ENCODE peak calls at places on chromosome 14, in six cellular contexts. One of them, this sample, is unnamed.

GRCh38 chr14:96146131-96146771 is 58.4 kb upstream of the BDKRB2 start:
- DNase-seq in neuronal stem cell: no peak
- DNase-seq in H9: no peak
- DNase-seq in mesenchymal stem cell: peak
- DNase-seq in trophoblast cell: peak
- DNase-seq in IMR-90: peak
- DNase-seq in this sample: no peak

GRCh38 chr14:52266179-52266578 is 1.3 kb upstream of the PTGDR start:
- DNase-seq in mesenchymal stem cell: no peak
- DNase-seq in H9: no peak
- DNase-seq in IMR-90: peak
- DNase-seq in trophoblast cell: no peak
- DNase-seq in neuronal stem cell: no peak
- DNase-seq in this sample: no peak

GRCh38 chr14:22520235-22520634 is 68.8 kb downstream of the DAD1 start:
- DNase-seq in IMR-90: peak
- DNase-seq in neuronal stem cell: no peak
- DNase-seq in mesenchymal stem cell: peak
- DNase-seq in trophoblast cell: no peak
- DNase-seq in H9: no peak
- DNase-seq in this sample: no peak

GRCh38 chr14:30440986-30441385 is 118.0 kb upstream of the G2E3 start:
- DNase-seq in neuronal stem cell: no peak
- DNase-seq in trophoblast cell: no peak
- DNase-seq in mesenchymal stem cell: no peak
- DNase-seq in H9: no peak
- DNase-seq in IMR-90: no peak
- DNase-seq in this sample: no peak

GRCh38 chr14:65169351-65169750 is 67.0 kb upstream of the MAX start:
- DNase-seq in IMR-90: peak
- DNase-seq in trophoblast cell: no peak
- DNase-seq in neuronal stem cell: no peak
- DNase-seq in mesenchymal stem cell: peak
- DNase-seq in H9: no peak
- DNase-seq in this sample: no peak

GRCh38 chr14:105847400-105847799 is 321.0 kb downstream of the TMEM121 start:
- DNase-seq in H9: no peak
- DNase-seq in mesenchymal stem cell: no peak
- DNase-seq in IMR-90: no peak
- DNase-seq in trophoblast cell: no peak
- DNase-seq in neuronal stem cell: no peak
- DNase-seq in this sample: no peak

GRCh38 chr14:21248739-21249411 is 20.4 kb downstream of the HNRNPC start:
- DNase-seq in mesenchymal stem cell: no peak
- DNase-seq in neuronal stem cell: no peak
- DNase-seq in H9: no peak
- DNase-seq in trophoblast cell: peak
- DNase-seq in IMR-90: peak
- DNase-seq in this sample: no peak

GRCh38 chr14:37559386-37559785 is 35.7 kb downstream of the FOXA1 start:
- DNase-seq in H9: no peak
- DNase-seq in neuronal stem cell: no peak
- DNase-seq in mesenchymal stem cell: peak
- DNase-seq in trophoblast cell: no peak
- DNase-seq in IMR-90: peak
- DNase-seq in this sample: no peak

GRCh38 chr14:93041002-93041401 is 74.7 kb downstream of the ITPK1 start:
- DNase-seq in H9: peak
- DNase-seq in IMR-90: no peak
- DNase-seq in trophoblast cell: no peak
- DNase-seq in neuronal stem cell: no peak
- DNase-seq in mesenchymal stem cell: no peak
- DNase-seq in this sample: no peak

GRCh38 chr14:51627313-51627712 is 24.4 kb upstream of the FRMD6 start:
- DNase-seq in mesenchymal stem cell: no peak
- DNase-seq in H9: no peak
- DNase-seq in trophoblast cell: no peak
- DNase-seq in neuronal stem cell: no peak
- DNase-seq in IMR-90: no peak
- DNase-seq in this sample: no peak

GRCh38 chr14:48504921-48505320 is 829.5 kb upstream of the MDGA2 start:
- DNase-seq in trophoblast cell: no peak
- DNase-seq in mesenchymal stem cell: no peak
- DNase-seq in neuronal stem cell: no peak
- DNase-seq in IMR-90: no peak
- DNase-seq in H9: no peak
- DNase-seq in this sample: no peak

GRCh38 chr14:77598366-77599050 is 17.9 kb downstream of the SPTLC2 start:
- DNase-seq in trophoblast cell: no peak
- DNase-seq in IMR-90: no peak
- DNase-seq in H9: no peak
- DNase-seq in mesenchymal stem cell: no peak
- DNase-seq in neuronal stem cell: no peak
- DNase-seq in this sample: no peak

GRCh38 chr14:98120831-98121464 is 1151.0 kb downstream of the BCL11B start:
- DNase-seq in mesenchymal stem cell: no peak
- DNase-seq in H9: no peak
- DNase-seq in trophoblast cell: no peak
- DNase-seq in IMR-90: no peak
- DNase-seq in neuronal stem cell: no peak
- DNase-seq in this sample: no peak

GRCh38 chr14:68814376-68815287 is 21.8 kb upstream of the ZFP36L1 start:
- DNase-seq in mesenchymal stem cell: peak
- DNase-seq in neuronal stem cell: no peak
- DNase-seq in IMR-90: peak
- DNase-seq in trophoblast cell: peak
- DNase-seq in H9: peak
- DNase-seq in this sample: no peak

GRCh38 chr14:94904636-94905035 is 134.7 kb upstream of the GSC start:
- DNase-seq in IMR-90: peak
- DNase-seq in mesenchymal stem cell: peak
- DNase-seq in H9: no peak
- DNase-seq in neuronal stem cell: peak
- DNase-seq in trophoblast cell: peak
- DNase-seq in this sample: peak

GRCh38 chr14:91229743-91230200 is 14.7 kb downstream of the GPR68 start:
- DNase-seq in neuronal stem cell: no peak
- DNase-seq in IMR-90: peak
- DNase-seq in trophoblast cell: no peak
- DNase-seq in mesenchymal stem cell: peak
- DNase-seq in H9: no peak
- DNase-seq in this sample: no peak

GRCh38 chr14:35416108-35416750 is 11.7 kb upstream of the NFKBIA start:
- DNase-seq in neuronal stem cell: no peak
- DNase-seq in H9: no peak
- DNase-seq in IMR-90: no peak
- DNase-seq in trophoblast cell: no peak
- DNase-seq in mesenchymal stem cell: peak
- DNase-seq in this sample: no peak

GRCh38 chr14:59707778-59708635 is 131.4 kb upstream of the CCDC175 start:
- DNase-seq in neuronal stem cell: no peak
- DNase-seq in IMR-90: no peak
- DNase-seq in trophoblast cell: no peak
- DNase-seq in H9: no peak
- DNase-seq in mesenchymal stem cell: no peak
- DNase-seq in this sample: no peak

GRCh38 chr14:80055912-80056801 is 155.1 kb downstream of the DIO2 start:
- DNase-seq in H9: peak
- DNase-seq in trophoblast cell: peak
- DNase-seq in IMR-90: peak
- DNase-seq in neuronal stem cell: peak
- DNase-seq in mesenchymal stem cell: peak
- DNase-seq in this sample: peak

GRCh38 chr14:75399819-75400678 is 27.8 kb upstream of the JDP2 start:
- DNase-seq in neuronal stem cell: no peak
- DNase-seq in H9: no peak
- DNase-seq in trophoblast cell: no peak
- DNase-seq in mesenchymal stem cell: no peak
- DNase-seq in IMR-90: no peak
- DNase-seq in this sample: no peak

GRCh38 chr14:93035917-93036651 is 79.6 kb downstream of the ITPK1 start:
- DNase-seq in mesenchymal stem cell: no peak
- DNase-seq in neuronal stem cell: peak
- DNase-seq in H9: no peak
- DNase-seq in IMR-90: no peak
- DNase-seq in trophoblast cell: no peak
- DNase-seq in this sample: no peak

GRCh38 chr14:95300002-95300696 is 19.6 kb downstream of the CLMN start:
- DNase-seq in trophoblast cell: no peak
- DNase-seq in neuronal stem cell: no peak
- DNase-seq in mesenchymal stem cell: no peak
- DNase-seq in IMR-90: no peak
- DNase-seq in H9: no peak
- DNase-seq in this sample: no peak

GRCh38 chr14:52352546-52352945 is 38.4 kb downstream of the PTGER2 start:
- DNase-seq in mesenchymal stem cell: peak
- DNase-seq in H9: no peak
- DNase-seq in IMR-90: peak
- DNase-seq in neuronal stem cell: no peak
- DNase-seq in trophoblast cell: no peak
- DNase-seq in this sample: no peak

GRCh38 chr14:77290705-77291104 is 19.7 kb upstream of the NGB start:
- DNase-seq in IMR-90: peak
- DNase-seq in neuronal stem cell: no peak
- DNase-seq in mesenchymal stem cell: peak
- DNase-seq in H9: no peak
- DNase-seq in trophoblast cell: no peak
- DNase-seq in this sample: no peak

GRCh38 chr14:75229923-75230792 is 48.5 kb upstream of the FOS start:
- DNase-seq in neuronal stem cell: no peak
- DNase-seq in H9: no peak
- DNase-seq in mesenchymal stem cell: peak
- DNase-seq in IMR-90: peak
- DNase-seq in trophoblast cell: no peak
- DNase-seq in this sample: no peak

GRCh38 chr14:83969998-83970397 is 1559.9 kb upstream of the FLRT2 start:
- DNase-seq in neuronal stem cell: no peak
- DNase-seq in IMR-90: no peak
- DNase-seq in trophoblast cell: no peak
- DNase-seq in mesenchymal stem cell: no peak
- DNase-seq in H9: no peak
- DNase-seq in this sample: no peak

GRCh38 chr14:26872930-26873470 is 275.2 kb upstream of the NOVA1 start:
- DNase-seq in neuronal stem cell: no peak
- DNase-seq in IMR-90: no peak
- DNase-seq in H9: no peak
- DNase-seq in trophoblast cell: no peak
- DNase-seq in mesenchymal stem cell: no peak
- DNase-seq in this sample: no peak

DNA sequence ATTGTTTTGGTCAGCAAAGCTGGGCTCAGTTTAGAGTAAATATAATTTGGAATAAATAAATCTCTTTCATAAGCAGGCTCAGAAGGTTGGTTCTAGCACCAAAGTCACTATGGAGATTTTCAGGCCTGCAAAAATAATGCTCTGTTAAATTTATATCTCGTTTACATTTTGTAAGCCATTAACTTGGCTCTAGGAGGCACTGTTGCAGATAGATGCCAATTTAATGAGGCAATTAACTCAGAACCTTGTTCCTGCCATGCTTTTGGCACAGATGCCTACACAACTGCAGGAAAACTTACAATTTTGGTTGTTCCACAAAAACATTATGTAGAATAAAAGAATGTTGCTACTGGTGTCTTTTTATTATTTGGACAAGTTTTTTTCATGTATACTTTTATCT is 428.1 kb downstream of the FLRT2 start:
- DNase-seq in trophoblast cell: no peak
- DNase-seq in H9: no peak
- DNase-seq in mesenchymal stem cell: no peak
- DNase-seq in IMR-90: no peak
- DNase-seq in neuronal stem cell: no peak
- DNase-seq in this sample: no peak
- H4K91ac ChIP-seq in trophoblast cell: no peak
- H4K91ac ChIP-seq in H9: no peak
- H4K91ac ChIP-seq in mesenchymal stem cell: no peak
- H4K91ac ChIP-seq in IMR-90: no peak
- H4K91ac ChIP-seq in neuronal stem cell: no peak
- H4K91ac ChIP-seq in this sample: no peak

DNA sequence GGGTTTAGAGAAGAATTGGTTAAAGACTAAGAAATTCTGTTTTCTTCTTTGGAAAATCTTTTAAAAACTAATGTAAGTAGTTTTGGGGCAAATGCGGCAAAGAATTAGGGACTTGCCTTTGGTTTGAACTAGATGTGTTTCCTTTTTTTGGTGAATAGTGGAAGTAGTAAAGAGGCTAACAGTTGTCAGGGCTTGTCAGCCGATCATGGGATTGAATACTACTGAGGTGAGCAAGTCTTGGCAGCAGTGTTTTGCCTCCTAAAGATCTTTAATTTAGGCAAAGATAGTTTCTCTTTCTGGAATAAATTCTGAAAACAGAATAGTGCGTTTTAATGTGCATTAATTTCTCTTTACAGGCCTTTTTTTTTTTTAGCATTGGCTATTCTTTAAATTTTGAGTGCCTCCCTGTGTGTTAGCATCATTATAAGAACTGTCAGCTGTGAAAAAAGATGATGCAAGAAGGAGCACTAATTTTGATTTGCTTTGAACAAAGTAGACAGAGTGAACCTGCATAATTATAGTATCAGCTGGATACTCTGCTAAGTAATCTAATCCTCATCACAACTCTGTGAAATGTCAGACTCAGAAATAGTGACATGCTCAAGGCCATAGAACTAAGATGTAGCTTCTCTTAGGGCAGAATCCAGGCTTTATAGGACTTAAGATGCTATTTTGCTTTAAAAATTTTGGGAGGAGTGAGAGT is 31.7 kb downstream of the FBXO34 start:
- DNase-seq in mesenchymal stem cell: no peak
- DNase-seq in trophoblast cell: no peak
- DNase-seq in IMR-90: no peak
- DNase-seq in H9: no peak
- DNase-seq in neuronal stem cell: no peak
- DNase-seq in this sample: no peak
- H4K91ac ChIP-seq in mesenchymal stem cell: no peak
- H4K91ac ChIP-seq in trophoblast cell: no peak
- H4K91ac ChIP-seq in IMR-90: no peak
- H4K91ac ChIP-seq in H9: no peak
- H4K91ac ChIP-seq in neuronal stem cell: no peak
- H4K91ac ChIP-seq in this sample: no peak

GRCh38 chr14:72543325-72543724 is 350.6 kb downstream of the DPF3 start:
- DNase-seq in neuronal stem cell: no peak
- DNase-seq in trophoblast cell: no peak
- DNase-seq in IMR-90: peak
- DNase-seq in H9: no peak
- DNase-seq in mesenchymal stem cell: peak
- DNase-seq in this sample: no peak
- H4K91ac ChIP-seq in neuronal stem cell: no peak
- H4K91ac ChIP-seq in trophoblast cell: no peak
- H4K91ac ChIP-seq in IMR-90: no peak
- H4K91ac ChIP-seq in H9: no peak
- H4K91ac ChIP-seq in mesenchymal stem cell: no peak
- H4K91ac ChIP-seq in this sample: no peak

DNA sequence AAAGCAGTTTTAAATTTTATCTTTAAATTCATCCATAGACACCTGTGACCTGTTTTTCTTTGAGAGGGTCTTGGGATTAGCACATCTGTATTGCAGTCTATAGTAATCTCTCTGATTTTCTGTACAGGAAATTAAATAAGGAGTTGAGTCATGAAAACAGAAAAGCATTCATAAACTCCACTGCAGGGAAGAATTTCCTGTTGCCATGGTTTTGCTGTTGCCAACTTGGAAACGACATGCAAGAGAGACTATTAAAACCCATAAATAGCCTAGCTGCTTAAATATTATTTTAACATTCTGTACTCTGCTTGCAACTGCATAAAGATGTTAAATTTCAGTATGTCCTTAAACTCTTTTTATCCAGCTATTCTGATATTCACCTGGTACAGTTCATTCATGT is 281.0 kb upstream of the RGS6 start:
- DNase-seq in H9: no peak
- DNase-seq in mesenchymal stem cell: peak
- DNase-seq in IMR-90: peak
- DNase-seq in trophoblast cell: no peak
- DNase-seq in neuronal stem cell: no peak
- DNase-seq in this sample: no peak
- H4K91ac ChIP-seq in H9: no peak
- H4K91ac ChIP-seq in mesenchymal stem cell: no peak
- H4K91ac ChIP-seq in IMR-90: no peak
- H4K91ac ChIP-seq in trophoblast cell: no peak
- H4K91ac ChIP-seq in neuronal stem cell: no peak
- H4K91ac ChIP-seq in this sample: no peak

This sample was measured in H1.